ENCODE peak calls at places on chromosomes 5 and 9, in eight cellular contexts. U is left ventricle myocardium inferior, Y is tibial artery, W is neural progenitor cell, P is K562, S is adrenal gland, M is endodermal cell, L is ascending aorta. O is an unnamed sample. For H3K27me3, the result is how much of the 10 kb centered on the place peaks cover.

GRCh38 chr5:405421-405820 is 37.6 kb upstream of the EXOC3 start:
- DNase-seq in Y (peak), W (no peak), P (no peak), L (no peak), S (no peak), U (no peak), M (no peak), O (no peak)

GRCh38 chr5:143496928-143497327 is 93.4 kb upstream of the NR3C1 start:
- DNase-seq in M (no peak), L (no peak), Y (no peak), P (no peak), S (no peak), U (no peak), W (no peak), O (no peak)

GRCh38 chr5:149267241-149267973 is 4.3 kb upstream of the AFAP1L1 start:
- DNase-seq in M (no peak), U (no peak), S (no peak), P (no peak), W (no peak), Y (no peak), L (no peak), O (no peak)

GRCh38 chr5:97554992-97555981 is 372.2 kb upstream of the RIOK2 start:
- DNase-seq in W (no peak), S (no peak), P (no peak), M (no peak), L (no peak), Y (no peak), U (no peak), O (no peak)

GRCh38 chr9:131656356-131657030 is 83.4 kb downstream of the RAPGEF1 start:
- DNase-seq in S (peak), U (peak), W (no peak), Y (peak), M (no peak), P (no peak), L (peak), O (no peak)

GRCh38 chr5:27038476-27038875 is at the start of gene CDH9:
- DNase-seq in Y (no peak), S (no peak), U (no peak), M (peak), L (no peak), P (no peak), W (peak), O (peak)

GRCh38 chr5:134149571-134150303 is 27.0 kb downstream of the SKP1 start:
- DNase-seq in W (no peak), S (no peak), L (no peak), P (no peak), Y (no peak), M (no peak), U (no peak), O (peak)

GRCh38 chr5:68264024-68264956 is 48.7 kb downstream of the PIK3R1 start:
- DNase-seq in Y (no peak), W (no peak), P (no peak), L (no peak), S (peak), U (peak), M (no peak), O (peak)

GRCh38 chr9:127741831-127742434 is 6.8 kb upstream of the TOR2A start:
- DNase-seq in M (peak), W (peak), U (peak), Y (no peak), P (peak), L (no peak), S (peak), O (no peak)

GRCh38 chr5:164009628-164010027 is 504.2 kb downstream of the MAT2B start:
- DNase-seq in W (peak), M (no peak), P (no peak), L (no peak), Y (no peak), S (no peak), U (no peak), O (no peak)

GRCh38 chr5:133942589-133943474 is 25.6 kb downstream of the C5orf15 start:
- DNase-seq in S (peak), L (no peak), W (no peak), P (no peak), Y (peak), M (peak), U (no peak), O (no peak)

GRCh38 chr5:98804066-98804465 is 30.6 kb downstream of the RGMB start:
- DNase-seq in Y (no peak), W (no peak), P (no peak), M (no peak), U (no peak), L (no peak), S (no peak), O (no peak)

GRCh38 chr9:9212963-9213362 is 1399.8 kb downstream of the PTPRD start:
- DNase-seq in Y (no peak), L (no peak), U (no peak), S (no peak), W (no peak), P (no peak), M (no peak), O (no peak)

GRCh38 chr5:68041293-68041692 is 174.3 kb upstream of the PIK3R1 start:
- DNase-seq in L (no peak), P (no peak), M (peak), Y (no peak), U (peak), W (no peak), S (peak), O (no peak)

GRCh38 chr5:13771011-13771571 is 173.4 kb downstream of the DNAH5 start:
- DNase-seq in P (no peak), S (no peak), U (no peak), L (no peak), Y (no peak), M (no peak), W (no peak), O (no peak)

GRCh38 chr5:133460172-133460758 is 152.1 kb downstream of the FSTL4 start:
- DNase-seq in L (no peak), Y (no peak), S (no peak), M (peak), W (peak), U (no peak), P (peak), O (peak)

GRCh38 chr9:115673599-115673998 is 480.0 kb upstream of the PAPPA start:
- DNase-seq in Y (peak), M (no peak), U (no peak), S (no peak), P (no peak), L (no peak), W (no peak), O (no peak)

GRCh38 chr5:90174236-90174635 is 235.3 kb downstream of the CETN3 start:
- DNase-seq in W (no peak), S (no peak), Y (no peak), U (no peak), P (no peak), M (no peak), L (no peak), O (no peak)

GRCh38 chr5:35117960-35118359 is 70.2 kb upstream of the AGXT2 start:
- DNase-seq in P (no peak), M (no peak), W (no peak), L (no peak), U (no peak), S (no peak), Y (no peak), O (no peak)

GRCh38 chr5:150057052-150057451 is 29.3 kb downstream of the CSF1R start:
- DNase-seq in M (no peak), S (no peak), L (no peak), P (no peak), W (no peak), U (no peak), Y (peak), O (no peak)

GRCh38 chr5:93586948-93587918 is 4.2 kb downstream of the NR2F1 start:
- DNase-seq in M (no peak), W (peak), U (no peak), P (no peak), Y (no peak), S (peak), L (no peak), O (no peak)

GRCh38 chr9:105449081-105449480 is 1.2 kb downstream of the FSD1L start:
- DNase-seq in P (no peak), M (no peak), W (no peak), L (no peak), Y (no peak), S (no peak), U (no peak), O (no peak)
- H3K27ac ChIP-seq in P (no peak), M (peak), W (no peak), L (no peak), Y (peak), S (no peak), U (peak), O (peak)

GRCh38 chr5:37833990-37834389 is 5.9 kb downstream of the GDNF start:
- DNase-seq in S (no peak), M (no peak), W (peak), P (no peak), Y (no peak), U (no peak), L (no peak), O (no peak)

GRCh38 chr5:37837101-37838032 is 2.5 kb downstream of the GDNF start:
- DNase-seq in S (peak), L (no peak), U (peak), M (peak), P (peak), Y (peak), W (peak), O (peak)

GRCh38 chr5:37834542-37835399 is 5.1 kb downstream of the GDNF start:
- DNase-seq in W (peak), L (no peak), M (peak), Y (no peak), U (no peak), S (no peak), P (no peak), O (peak)

GRCh38 chr5:37836173-37837100 is 3.4 kb downstream of the GDNF start:
- DNase-seq in W (peak), L (no peak), U (peak), Y (no peak), P (no peak), M (peak), S (peak), O (peak)

GRCh38 chr5:37835400-37835973 is 4.4 kb downstream of the GDNF start:
- DNase-seq in P (no peak), W (no peak), U (no peak), L (no peak), M (no peak), Y (no peak), S (no peak), O (no peak)
- H3K4me3 ChIP-seq in P (no peak), W (no peak), U (no peak), L (no peak), M (peak), Y (no peak), S (no peak), O (no peak)

DNA sequence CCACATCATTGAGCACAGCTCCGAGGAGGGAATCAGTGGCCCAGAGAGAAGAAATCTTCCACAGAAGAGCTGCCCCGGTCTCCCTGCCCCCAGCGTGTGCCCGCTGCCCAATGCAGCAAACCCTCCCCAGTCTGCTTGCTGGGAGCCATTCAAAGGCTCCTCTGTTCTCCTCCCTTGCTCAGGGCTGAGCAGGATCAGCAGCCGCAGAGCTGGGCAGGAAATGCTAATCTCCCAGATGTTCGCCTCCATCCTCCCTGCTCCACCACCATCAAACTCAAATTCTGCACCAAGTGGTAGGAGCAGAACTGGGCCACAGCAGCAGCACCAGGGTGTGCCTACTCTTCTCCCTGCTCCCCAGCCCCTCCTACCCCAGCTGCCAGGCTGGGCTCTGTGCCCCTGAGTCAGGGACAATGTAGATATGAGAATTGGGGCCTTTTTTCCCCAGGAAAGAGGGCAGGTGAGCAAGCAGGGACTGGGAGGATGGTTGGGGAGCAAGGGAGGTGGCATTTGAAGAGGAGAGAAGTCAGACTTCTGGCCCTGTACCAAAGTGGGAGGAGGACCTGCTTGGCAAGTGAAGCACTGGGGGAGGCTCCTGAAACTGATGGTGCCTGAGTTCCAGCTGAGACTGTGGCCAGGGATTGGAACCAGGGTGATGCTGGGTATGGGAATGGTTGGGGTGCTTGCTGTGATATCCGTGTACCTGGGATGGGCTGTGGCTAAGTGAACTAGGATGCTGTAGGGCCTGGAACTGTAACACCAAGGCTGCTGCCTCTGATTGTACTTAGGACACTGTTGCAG is 1.9 kb upstream of the PCDH1 start:
- DNase-seq in L (no peak), M (no peak), U (no peak), Y (peak), S (no peak), W (peak), P (no peak), O (no peak)
- H3K27me3 ChIP-seq in L (under half), M (under half), U (half or more), Y (half or more), S (under half), W (under half), P (under half), O (half or more)

GRCh38 chr9:114155967-114156294 is 594 bp downstream of the COL27A1 start:
- DNase-seq in U (no peak), P (no peak), M (peak), S (no peak), Y (no peak), W (peak), L (no peak), O (no peak)
- H3K27ac ChIP-seq in U (peak), P (no peak), M (no peak), S (no peak), Y (peak), W (no peak), L (peak), O (peak)